ENCODE peak calls at places on chromosome X, in four cellular contexts. P, M, K and I are unnamed samples.
A peak's percentile ranks its signal among the peaks of the same experiment; 100 is the strongest.

GRCh38 chrX:703466-704210 is 73.0 kb downstream of the SHOX start:
- DNase-seq in P (no peak), K (peak; percentile 85), M (no peak), I (no peak)

GRCh38 chrX:17768997-17769396 is 31.7 kb downstream of the SCML1 start:
- DNase-seq in M (no peak), K (no peak), P (no peak), I (no peak)

GRCh38 chrX:13295841-13296240 is 24.0 kb downstream of the ATXN3L start:
- DNase-seq in K (no peak), P (no peak), M (no peak), I (no peak)

GRCh38 chrX:68681443-68681941 is 34.0 kb downstream of the STARD8 start:
- DNase-seq in M (no peak), P (no peak), K (peak; percentile 54), I (no peak)

GRCh38 chrX:34624416-34624815 is 32.7 kb downstream of the TMEM47 start:
- DNase-seq in K (no peak), M (no peak), P (no peak), I (no peak)

GRCh38 chrX:45623266-45623665 is 422.6 kb upstream of the DIPK2B start:
- DNase-seq in K (peak; percentile 86), M (no peak), P (no peak), I (no peak)

GRCh38 chrX:46979340-46979739 is 67.1 kb downstream of the JADE3 start:
- DNase-seq in K (peak; percentile 43), P (no peak), M (no peak), I (no peak)

GRCh38 chrX:107710617-107711391 is 64.8 kb downstream of the TSC22D3 start:
- DNase-seq in M (peak; percentile 74), K (peak; percentile 54), P (peak; percentile 81), I (peak; percentile 88)

GRCh38 chrX:104343408-104344129 is 88.8 kb upstream of the ESX1 start:
- DNase-seq in M (peak; percentile 2), P (peak; percentile 43), K (peak; percentile 63), I (no peak)

GRCh38 chrX:150887906-150888465 is 10.5 kb downstream of the CD99L2 start:
- DNase-seq in K (peak; percentile 51), P (no peak), M (no peak), I (no peak)

GRCh38 chrX:123647244-123647643 is 85.6 kb downstream of the THOC2 start:
- DNase-seq in K (no peak), P (no peak), M (no peak), I (no peak)

GRCh38 chrX:82816572-82816971 is 691.5 kb upstream of the POU3F4 start:
- DNase-seq in M (no peak), K (peak; percentile 2), P (no peak), I (no peak)